ENCODE peak calls at places on chromosomes 16 and 17, in six cellular contexts. P, T, K, A, H and Z are unnamed samples.
A peak's percentile ranks its signal among the peaks of the same experiment; 100 is the strongest.

GRCh38 chr16:16021988-16022682 is 72.7 kb downstream of the ABCC1 start:
- DNase-seq in K (peak; percentile 60), H (peak; percentile 99), P (peak; percentile 99), A (peak; percentile 14), T (peak; percentile 96), Z (peak; percentile 95)

GRCh38 chr17:17440938-17441730 is 35.7 kb upstream of the MED9 start:
- DNase-seq in K (no peak), H (no peak), T (no peak), A (no peak), P (no peak), Z (no peak)

GRCh38 chr17:14784997-14785696 is 480.0 kb downstream of the PMP22 start:
- DNase-seq in H (no peak), T (no peak), A (no peak), P (no peak), K (peak; percentile 70), Z (no peak)

GRCh38 chr17:75691371-75692290 is 24.5 kb downstream of the SAP30BP start:
- DNase-seq in A (no peak), P (no peak), T (peak; percentile 80), K (no peak), H (no peak), Z (no peak)

GRCh38 chr17:69450857-69451410 is 36.4 kb downstream of the MAP2K6 start:
- DNase-seq in P (no peak), H (no peak), A (no peak), T (no peak), K (no peak), Z (no peak)

GRCh38 chr17:62724398-62725146 is 83.5 kb downstream of the MARCHF10 start:
- DNase-seq in P (no peak), A (no peak), T (no peak), H (no peak), K (peak; percentile 31), Z (no peak)

GRCh38 chr17:50033316-50033715 is 22.6 kb upstream of the ITGA3 start:
- DNase-seq in P (no peak), T (no peak), A (no peak), H (peak; percentile 86), K (no peak), Z (no peak)

GRCh38 chr17:47821031-47821423 is 567 bp downstream of the OSBPL7 start:
- DNase-seq in H (no peak), A (no peak), K (no peak), P (no peak), T (no peak), Z (no peak)

GRCh38 chr16:51154271-51155171 is 3.5 kb upstream of the SALL1 start:
- DNase-seq in P (no peak), H (no peak), A (no peak), T (no peak), K (peak; percentile 77), Z (no peak)

GRCh38 chr16:88731699-88732098 is 25.4 kb downstream of the CTU2 start:
- DNase-seq in A (no peak), K (no peak), P (peak; percentile 43), H (no peak), T (no peak), Z (no peak)

GRCh38 chr17:651596-651995 is 63.0 kb downstream of the VPS53 start:
- DNase-seq in T (no peak), A (no peak), P (no peak), H (no peak), K (no peak), Z (no peak)

GRCh38 chr17:38864636-38865398 is 5.0 kb upstream of the LASP1 start:
- DNase-seq in T (no peak), A (no peak), K (peak; percentile 74), H (no peak), P (no peak), Z (no peak)

GRCh38 chr17:10088444-10088843 is 110.0 kb downstream of the GAS7 start:
- DNase-seq in H (no peak), T (no peak), K (no peak), A (no peak), P (no peak), Z (no peak)

GRCh38 chr16:15398618-15399316 is 3.2 kb downstream of the MPV17L start:
- DNase-seq in A (no peak), T (peak; percentile 64), K (no peak), H (no peak), P (no peak), Z (no peak)

GRCh38 chr17:28527859-28528258 is 21.7 kb downstream of the FOXN1 start:
- DNase-seq in P (no peak), K (no peak), T (peak; percentile 74), H (no peak), A (no peak), Z (no peak)

GRCh38 chr17:44502598-44503079 is 567 bp downstream of the GPATCH8 start:
- DNase-seq in K (no peak), H (no peak), T (no peak), P (no peak), A (no peak), Z (no peak)

GRCh38 chr17:43402567-43402966 is 3.8 kb downstream of the ARL4D start:
- DNase-seq in T (no peak), P (no peak), A (no peak), H (no peak), K (no peak), Z (no peak)

GRCh38 chr16:72939247-72939646 is 108.7 kb downstream of the ZFHX3 start:
- DNase-seq in P (peak; percentile 50), K (no peak), H (peak; percentile 78), A (no peak), T (no peak), Z (no peak)

GRCh38 chr17:38509772-38510423 is 81.6 kb downstream of the ARHGAP23 start:
- DNase-seq in K (peak; percentile 78), H (no peak), A (no peak), P (no peak), T (no peak), Z (peak; percentile 64)

GRCh38 chr17:47708864-47709541 is 15.0 kb downstream of the TBKBP1 start:
- DNase-seq in A (no peak), T (peak; percentile 53), P (peak; percentile 52), H (no peak), K (peak; percentile 63), Z (peak; percentile 63)

GRCh38 chr17:81794509-81794908 is 9.4 kb upstream of the GCGR start:
- DNase-seq in H (no peak), A (no peak), K (no peak), T (no peak), P (no peak), Z (no peak)

GRCh38 chr17:58277107-58277506 is 3.6 kb downstream of the MPO start:
- DNase-seq in P (no peak), K (no peak), T (no peak), A (no peak), H (no peak), Z (no peak)

GRCh38 chr17:59516451-59516850 is 49.0 kb upstream of the DHX40 start:
- DNase-seq in K (no peak), A (no peak), H (no peak), T (no peak), P (no peak), Z (no peak)

GRCh38 chr17:5770556-5771270 is 186.4 kb upstream of the NLRP1 start:
- DNase-seq in H (no peak), P (no peak), T (no peak), K (peak; percentile 67), A (no peak), Z (no peak)

GRCh38 chr16:74973304-74973703 is 11.6 kb downstream of the WDR59 start:
- DNase-seq in P (no peak), H (no peak), A (no peak), K (no peak), T (no peak), Z (no peak)

GRCh38 chr17:77798481-77798880 is 160.0 kb upstream of the TNRC6C start:
- DNase-seq in H (no peak), A (no peak), T (no peak), P (no peak), K (no peak), Z (peak; percentile 9)

GRCh38 chr17:44759096-44759915 is 518 bp downstream of the ADAM11 start:
- DNase-seq in A (no peak), K (peak; percentile 48), P (no peak), T (no peak), H (no peak), Z (no peak)

GRCh38 chr17:47776330-47777197 is 43.5 kb downstream of the TBX21 start:
- DNase-seq in P (no peak), T (peak; percentile 33), H (no peak), K (peak; percentile 46), A (no peak), Z (no peak)

GRCh38 chr16:81532491-81533174 is 88.0 kb downstream of the CMIP start:
- DNase-seq in A (no peak), T (peak; percentile 74), H (no peak), P (peak; percentile 57), K (no peak), Z (no peak)
- H3K27ac ChIP-seq in A (no peak overlapping the region), T (peak overlapping the region; percentile 60), H (no peak overlapping the region), P (no peak overlapping the region), K (no peak overlapping the region), Z (no peak overlapping the region)

GRCh38 chr16:65658339-65659275 is 536.7 kb upstream of the CDH11 start:
- DNase-seq in T (no peak), K (no peak), H (no peak), P (peak; percentile 24), A (no peak), Z (no peak)
- H3K27ac ChIP-seq in T (no peak overlapping the region), K (no peak overlapping the region), H (no peak overlapping the region), P (no peak overlapping the region), A (no peak overlapping the region), Z (no peak overlapping the region)

GRCh38 chr16:10386517-10387377 is 886 bp downstream of the ATF7IP2 start:
- DNase-seq in K (no peak), A (no peak), T (no peak), H (no peak), P (no peak), Z (no peak)
- H3K27ac ChIP-seq in K (no peak overlapping the region), A (no peak overlapping the region), T (peak overlapping the region; percentile 88), H (peak overlapping the region; percentile 59), P (peak overlapping the region; percentile 85), Z (peak overlapping the region; percentile 90)

GRCh38 chr17:78886954-78887353 is 16.0 kb downstream of the CEP295NL start:
- DNase-seq in T (no peak), K (no peak), A (no peak), H (no peak), P (no peak), Z (no peak)

GRCh38 chr17:78883533-78884131 is 19.4 kb downstream of the CEP295NL start:
- DNase-seq in H (peak; percentile 94), T (peak; percentile 71), P (peak; percentile 85), A (peak; percentile 80), K (peak; percentile 85), Z (peak; percentile 88)

GRCh38 chr17:78884148-78884870 is 18.7 kb downstream of the CEP295NL start:
- DNase-seq in T (no peak), K (no peak), H (no peak), A (peak; percentile 70), P (peak; percentile 60), Z (peak; percentile 66)

GRCh38 chr17:78885956-78886355 is 17.0 kb downstream of the CEP295NL start:
- DNase-seq in A (no peak), P (no peak), K (no peak), T (no peak), H (no peak), Z (no peak)

GRCh38 chr17:78884876-78885667 is 17.9 kb downstream of the CEP295NL start:
- DNase-seq in T (no peak), P (no peak), K (no peak), A (no peak), H (no peak), Z (no peak)
- H3K27ac ChIP-seq in T (peak overlapping the region; percentile 88), P (peak overlapping the region; percentile 100), K (no peak overlapping the region), A (peak overlapping the region; percentile 98), H (peak overlapping the region; percentile 90), Z (peak overlapping the region; percentile 96)